ENCODE peak calls at places on chromosomes 13 and 19, in six cellular contexts. D is right lobe of liver, U is cardiac fibroblast, K is osteoblast, A is BJ, X is ascending aorta. M is an unnamed sample.

GRCh38 chr13:30224732-30225131 is 82.6 kb downstream of the KATNAL1 start:
- DNase-seq in D (no peak), U (peak), K (peak), A (no peak), X (no peak), M (no peak)

GRCh38 chr19:5498817-5499535 is 43.8 kb downstream of the ZNRF4 start:
- DNase-seq in D (no peak), U (no peak), K (peak), A (no peak), X (no peak), M (no peak)

GRCh38 chr19:732325-733069 is 18.4 kb upstream of the MISP start:
- DNase-seq in D (no peak), U (no peak), K (no peak), A (no peak), X (no peak), M (no peak)

GRCh38 chr13:42574011-42574410 is at the start of gene TNFSF11:
- DNase-seq in D (no peak), U (no peak), K (peak), A (no peak), X (no peak), M (no peak)

GRCh38 chr13:47025791-47026419 is 129.1 kb upstream of the HTR2A start:
- DNase-seq in D (no peak), U (no peak), K (no peak), A (no peak), X (no peak), M (no peak)

GRCh38 chr13:93080587-93080986 is 146.0 kb upstream of the GPC6 start:
- DNase-seq in D (no peak), U (peak), K (no peak), A (no peak), X (no peak), M (no peak)

GRCh38 chr13:42272115-42272756 is at the start of gene AKAP11:
- DNase-seq in D (peak), U (peak), K (peak), A (no peak), X (peak), M (peak)

GRCh38 chr13:99421758-99422555 is 79.3 kb upstream of the TM9SF2 start:
- DNase-seq in D (no peak), U (no peak), K (no peak), A (no peak), X (no peak), M (no peak)

GRCh38 chr13:45882626-45883025 is 31.1 kb upstream of the SIAH3 start:
- DNase-seq in D (no peak), U (no peak), K (no peak), A (no peak), X (no peak), M (no peak)

GRCh38 chr13:45880242-45880641 is 28.7 kb upstream of the SIAH3 start:
- DNase-seq in D (no peak), U (no peak), K (no peak), A (no peak), X (no peak), M (no peak)

GRCh38 chr13:45878966-45879365 is 27.4 kb upstream of the SIAH3 start:
- DNase-seq in D (no peak), U (no peak), K (no peak), A (no peak), X (no peak), M (no peak)

GRCh38 chr13:45876781-45877180 is 25.2 kb upstream of the SIAH3 start:
- DNase-seq in D (no peak), U (no peak), K (no peak), A (no peak), X (no peak), M (no peak)

GRCh38 chr13:45879666-45880065 is 28.1 kb upstream of the SIAH3 start:
- DNase-seq in D (peak), U (peak), K (no peak), A (no peak), X (no peak), M (peak)
- TF ChIP-seq CTCF in D (peak), U (peak), K (no peak), A (no peak), X (no peak), M (peak)

GRCh38 chr19:3338541-3339181 is 27.7 kb upstream of the NFIC start:
- DNase-seq in D (peak), U (no peak), K (no peak), A (no peak), X (no peak), M (peak)
- H3K4me3 ChIP-seq in D (no peak), U (no peak), K (no peak), A (no peak), X (no peak), M (no peak)

GRCh38 chr13:101123028-101123427 is 293.3 kb downstream of the NALCN start:
- DNase-seq in D (no peak), U (no peak), K (no peak), A (no peak), X (no peak), M (no peak)

GRCh38 chr13:101116381-101116780 is 299.9 kb downstream of the NALCN start:
- DNase-seq in D (no peak), U (no peak), K (no peak), A (no peak), X (no peak), M (no peak)

GRCh38 chr13:101115762-101116161 is 300.5 kb downstream of the NALCN start:
- DNase-seq in D (no peak), U (peak), K (no peak), A (no peak), X (no peak), M (no peak)

GRCh38 chr13:101116826-101117225 is 299.5 kb downstream of the NALCN start:
- DNase-seq in D (no peak), U (no peak), K (no peak), A (no peak), X (no peak), M (no peak)

DNA sequence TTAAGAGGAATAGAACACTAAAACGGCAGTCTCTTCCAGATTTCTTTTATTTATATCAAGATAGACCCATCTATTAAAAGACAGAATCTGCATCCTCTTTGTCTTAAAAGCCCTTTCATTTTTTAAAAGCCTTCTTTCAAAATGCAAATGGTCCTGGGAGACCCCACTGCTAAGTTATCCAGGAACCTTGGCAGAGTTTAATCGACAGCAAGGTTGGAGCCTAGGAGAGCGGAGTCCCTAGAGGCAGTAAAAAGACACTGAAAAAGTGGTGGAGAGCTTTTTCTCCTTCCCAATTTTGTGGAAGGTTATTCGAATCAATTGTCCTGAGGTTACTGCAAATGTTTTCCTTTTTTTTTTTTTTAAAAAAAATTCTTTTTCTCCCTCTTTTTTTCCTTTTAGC is 294.7 kb downstream of the NALCN start:
- DNase-seq in D (no peak), U (no peak), K (no peak), A (no peak), X (no peak), M (no peak)
- TF ChIP-seq CTCF in D (no peak), U (no peak), K (no peak), A (no peak), X (no peak), M (no peak)

DNA sequence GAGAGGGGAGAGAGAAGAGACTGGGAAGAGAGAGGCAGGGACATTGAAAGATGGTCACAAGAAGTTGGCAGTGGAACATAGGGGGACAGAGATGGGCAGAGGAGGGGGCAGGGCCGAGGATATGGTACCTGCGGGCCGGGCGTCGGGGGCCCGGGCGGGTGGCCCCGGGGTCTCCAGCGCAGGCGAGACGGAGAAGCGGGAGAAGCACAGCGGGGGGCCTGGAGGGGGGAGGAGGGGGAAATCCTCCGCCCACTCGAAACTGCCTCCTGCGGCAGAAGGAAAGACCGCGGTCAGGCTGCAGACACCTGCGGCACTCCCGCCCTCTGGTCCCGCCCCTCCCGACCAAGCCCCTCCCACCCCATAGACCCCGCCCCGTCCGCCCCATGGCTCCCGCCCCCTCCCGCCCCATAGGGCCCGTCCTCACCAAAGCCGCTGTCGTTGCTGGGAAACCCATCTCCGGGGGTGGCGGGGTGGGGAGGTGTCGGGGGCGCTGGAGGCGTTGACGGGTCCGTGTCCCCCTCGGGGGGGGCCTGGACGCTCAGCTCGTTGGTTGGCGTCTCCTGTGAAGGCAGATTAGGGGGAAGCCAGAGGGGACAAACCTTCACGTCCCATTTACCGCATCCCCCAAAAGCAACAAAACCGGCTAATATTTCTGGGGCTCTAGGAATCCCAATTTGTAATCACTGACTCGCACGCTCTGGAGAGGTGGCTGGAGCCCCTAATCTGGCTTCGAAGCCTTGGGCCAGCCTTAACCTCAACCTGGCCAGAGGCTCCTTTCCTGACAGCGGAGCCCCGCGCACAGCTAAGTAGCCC is 20.4 kb downstream of the LMTK3 start:
- DNase-seq in D (no peak), U (no peak), K (peak), A (no peak), X (no peak), M (no peak)
- H3K4me3 ChIP-seq in D (no peak), U (no peak), K (no peak), A (no peak), X (no peak), M (peak)

M was measured in breast epithelium.